ENCODE peak calls at places on chromosomes 4 and X, in nine cellular contexts. One of them, this sample, is unnamed. For H3K4me1, the result is how much of the 10 kb centered on the place peaks cover.

GRCh38 chr4:20639346-20639745 is 60.9 kb upstream of the PACRGL start:
- DNase-seq in IMR-90: no peak
- DNase-seq in psoas muscle: no peak
- DNase-seq in H9: no peak
- DNase-seq in tibial artery: no peak
- DNase-seq in left ventricle myocardium inferior: no peak
- DNase-seq in right cardiac atrium: no peak
- DNase-seq in kidney: no peak
- DNase-seq in aorta: no peak
- DNase-seq in this sample: no peak

GRCh38 chr4:145231906-145232700 is 51.7 kb upstream of the OTUD4 start:
- DNase-seq in IMR-90: peak
- DNase-seq in psoas muscle: no peak
- DNase-seq in H9: no peak
- DNase-seq in tibial artery: no peak
- DNase-seq in left ventricle myocardium inferior: no peak
- DNase-seq in right cardiac atrium: no peak
- DNase-seq in kidney: no peak
- DNase-seq in aorta: no peak
- DNase-seq in this sample: peak

GRCh38 chrX:7083468-7084396 is 63.8 kb upstream of the STS start:
- DNase-seq in IMR-90: peak
- DNase-seq in psoas muscle: no peak
- DNase-seq in H9: no peak
- DNase-seq in tibial artery: no peak
- DNase-seq in left ventricle myocardium inferior: no peak
- DNase-seq in right cardiac atrium: no peak
- DNase-seq in kidney: no peak
- DNase-seq in aorta: no peak
- DNase-seq in this sample: peak

GRCh38 chr4:99264927-99265326 is 25.9 kb downstream of the ADH1A start:
- DNase-seq in IMR-90: no peak
- DNase-seq in psoas muscle: no peak
- DNase-seq in H9: no peak
- DNase-seq in tibial artery: no peak
- DNase-seq in left ventricle myocardium inferior: no peak
- DNase-seq in right cardiac atrium: no peak
- DNase-seq in kidney: no peak
- DNase-seq in aorta: no peak
- DNase-seq in this sample: no peak

GRCh38 chr4:111283066-111283677 is 660.3 kb upstream of the PITX2 start:
- DNase-seq in IMR-90: peak
- DNase-seq in psoas muscle: peak
- DNase-seq in H9: peak
- DNase-seq in tibial artery: no peak
- DNase-seq in left ventricle myocardium inferior: peak
- DNase-seq in right cardiac atrium: peak
- DNase-seq in kidney: no peak
- DNase-seq in aorta: peak
- DNase-seq in this sample: peak

GRCh38 chr4:68180858-68181531 is 51.3 kb upstream of the TMPRSS11F start:
- DNase-seq in IMR-90: no peak
- DNase-seq in psoas muscle: no peak
- DNase-seq in H9: no peak
- DNase-seq in tibial artery: no peak
- DNase-seq in left ventricle myocardium inferior: no peak
- DNase-seq in right cardiac atrium: no peak
- DNase-seq in kidney: no peak
- DNase-seq in aorta: no peak
- DNase-seq in this sample: peak

GRCh38 chr4:39464886-39465501 is 6.1 kb downstream of the LIAS start:
- DNase-seq in IMR-90: peak
- DNase-seq in psoas muscle: no peak
- DNase-seq in H9: no peak
- DNase-seq in tibial artery: no peak
- DNase-seq in left ventricle myocardium inferior: no peak
- DNase-seq in right cardiac atrium: no peak
- DNase-seq in kidney: no peak
- DNase-seq in aorta: no peak
- DNase-seq in this sample: peak

GRCh38 chr4:41169256-41169655 is 45.1 kb downstream of the APBB2 start:
- DNase-seq in IMR-90: no peak
- DNase-seq in psoas muscle: no peak
- DNase-seq in H9: no peak
- DNase-seq in tibial artery: no peak
- DNase-seq in left ventricle myocardium inferior: no peak
- DNase-seq in right cardiac atrium: no peak
- DNase-seq in kidney: no peak
- DNase-seq in aorta: no peak
- DNase-seq in this sample: no peak

GRCh38 chrX:67546496-67547423 is 2.9 kb downstream of the AR start:
- DNase-seq in IMR-90: no peak
- DNase-seq in psoas muscle: peak
- DNase-seq in H9: peak
- DNase-seq in tibial artery: peak
- DNase-seq in left ventricle myocardium inferior: no peak
- DNase-seq in right cardiac atrium: no peak
- DNase-seq in kidney: peak
- DNase-seq in aorta: no peak
- DNase-seq in this sample: peak

DNA sequence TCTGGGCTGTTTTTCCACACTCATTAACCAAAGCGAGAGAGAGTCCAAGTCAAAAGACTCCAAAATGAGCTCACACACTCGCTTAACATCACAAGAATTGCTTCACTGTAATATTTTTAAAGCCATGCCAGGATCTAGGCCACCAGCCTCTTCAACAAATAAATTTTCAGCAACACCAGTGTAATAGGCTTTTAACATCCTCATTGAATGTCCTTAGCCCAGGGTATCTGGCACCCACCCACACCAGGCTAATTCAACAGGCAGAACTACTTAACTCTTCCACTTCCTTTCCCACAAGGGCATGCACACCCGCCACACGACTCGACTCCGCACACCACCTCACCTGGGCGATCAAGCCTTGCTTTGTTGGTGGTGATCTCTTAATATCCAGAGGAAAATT is 34.2 kb downstream of the FAT1 start:
- DNase-seq in IMR-90: no peak
- DNase-seq in psoas muscle: no peak
- DNase-seq in H9: no peak
- DNase-seq in tibial artery: no peak
- DNase-seq in left ventricle myocardium inferior: no peak
- DNase-seq in right cardiac atrium: peak
- DNase-seq in kidney: no peak
- DNase-seq in aorta: no peak
- DNase-seq in this sample: peak
- H3K4me1 ChIP-seq in IMR-90: under half
- H3K4me1 ChIP-seq in psoas muscle: under half
- H3K4me1 ChIP-seq in H9: under half
- H3K4me1 ChIP-seq in tibial artery: half or more
- H3K4me1 ChIP-seq in left ventricle myocardium inferior: half or more
- H3K4me1 ChIP-seq in right cardiac atrium: under half
- H3K4me1 ChIP-seq in kidney: under half
- H3K4me1 ChIP-seq in aorta: under half
- H3K4me1 ChIP-seq in this sample: half or more

GRCh38 chr4:122968227-122968812 is 45.9 kb upstream of the NUDT6 start:
- DNase-seq in IMR-90: peak
- DNase-seq in psoas muscle: no peak
- DNase-seq in H9: no peak
- DNase-seq in tibial artery: no peak
- DNase-seq in left ventricle myocardium inferior: no peak
- DNase-seq in right cardiac atrium: no peak
- DNase-seq in kidney: no peak
- DNase-seq in aorta: no peak
- DNase-seq in this sample: peak

GRCh38 chr4:122976111-122976510 is 53.7 kb upstream of the NUDT6 start:
- DNase-seq in IMR-90: no peak
- DNase-seq in psoas muscle: no peak
- DNase-seq in H9: no peak
- DNase-seq in tibial artery: no peak
- DNase-seq in left ventricle myocardium inferior: no peak
- DNase-seq in right cardiac atrium: no peak
- DNase-seq in kidney: no peak
- DNase-seq in aorta: no peak
- DNase-seq in this sample: no peak

GRCh38 chr4:122977103-122977502 is 54.7 kb upstream of the NUDT6 start:
- DNase-seq in IMR-90: no peak
- DNase-seq in psoas muscle: no peak
- DNase-seq in H9: no peak
- DNase-seq in tibial artery: no peak
- DNase-seq in left ventricle myocardium inferior: no peak
- DNase-seq in right cardiac atrium: no peak
- DNase-seq in kidney: no peak
- DNase-seq in aorta: no peak
- DNase-seq in this sample: no peak

GRCh38 chr4:122978109-122978508 is 55.7 kb upstream of the NUDT6 start:
- DNase-seq in IMR-90: no peak
- DNase-seq in psoas muscle: no peak
- DNase-seq in H9: no peak
- DNase-seq in tibial artery: no peak
- DNase-seq in left ventricle myocardium inferior: no peak
- DNase-seq in right cardiac atrium: no peak
- DNase-seq in kidney: no peak
- DNase-seq in aorta: no peak
- DNase-seq in this sample: no peak

GRCh38 chr4:122973465-122973864 is 51.1 kb upstream of the NUDT6 start:
- DNase-seq in IMR-90: no peak
- DNase-seq in psoas muscle: no peak
- DNase-seq in H9: no peak
- DNase-seq in tibial artery: no peak
- DNase-seq in left ventricle myocardium inferior: no peak
- DNase-seq in right cardiac atrium: no peak
- DNase-seq in kidney: no peak
- DNase-seq in aorta: no peak
- DNase-seq in this sample: no peak
- H3K4me1 ChIP-seq in IMR-90: under half
- H3K4me1 ChIP-seq in psoas muscle: under half
- H3K4me1 ChIP-seq in H9: under half
- H3K4me1 ChIP-seq in tibial artery: under half
- H3K4me1 ChIP-seq in left ventricle myocardium inferior: under half
- H3K4me1 ChIP-seq in right cardiac atrium: under half
- H3K4me1 ChIP-seq in kidney: under half
- H3K4me1 ChIP-seq in aorta: under half
- H3K4me1 ChIP-seq in this sample: under half

GRCh38 chrX:154802838-154803410 is 2.4 kb downstream of the MPP1 start:
- DNase-seq in IMR-90: no peak
- DNase-seq in psoas muscle: no peak
- DNase-seq in H9: no peak
- DNase-seq in tibial artery: no peak
- DNase-seq in left ventricle myocardium inferior: no peak
- DNase-seq in right cardiac atrium: no peak
- DNase-seq in kidney: no peak
- DNase-seq in aorta: no peak
- DNase-seq in this sample: no peak

GRCh38 chrX:154806837-154807501 is 1.7 kb upstream of the MPP1 start:
- DNase-seq in IMR-90: no peak
- DNase-seq in psoas muscle: no peak
- DNase-seq in H9: no peak
- DNase-seq in tibial artery: no peak
- DNase-seq in left ventricle myocardium inferior: no peak
- DNase-seq in right cardiac atrium: no peak
- DNase-seq in kidney: no peak
- DNase-seq in aorta: no peak
- DNase-seq in this sample: no peak

GRCh38 chrX:154805696-154806091 is 409 bp upstream of the MPP1 start:
- DNase-seq in IMR-90: peak
- DNase-seq in psoas muscle: no peak
- DNase-seq in H9: no peak
- DNase-seq in tibial artery: no peak
- DNase-seq in left ventricle myocardium inferior: no peak
- DNase-seq in right cardiac atrium: no peak
- DNase-seq in kidney: no peak
- DNase-seq in aorta: no peak
- DNase-seq in this sample: peak

GRCh38 chrX:154804957-154805695 is at the start of gene MPP1:
- DNase-seq in IMR-90: peak
- DNase-seq in psoas muscle: peak
- DNase-seq in H9: peak
- DNase-seq in tibial artery: peak
- DNase-seq in left ventricle myocardium inferior: peak
- DNase-seq in right cardiac atrium: peak
- DNase-seq in kidney: peak
- DNase-seq in aorta: peak
- DNase-seq in this sample: peak

GRCh38 chrX:154804564-154804956 is 725 bp downstream of the MPP1 start:
- DNase-seq in IMR-90: no peak
- DNase-seq in psoas muscle: no peak
- DNase-seq in H9: no peak
- DNase-seq in tibial artery: no peak
- DNase-seq in left ventricle myocardium inferior: no peak
- DNase-seq in right cardiac atrium: no peak
- DNase-seq in kidney: no peak
- DNase-seq in aorta: no peak
- DNase-seq in this sample: no peak
- H3K4me1 ChIP-seq in IMR-90: under half
- H3K4me1 ChIP-seq in psoas muscle: under half
- H3K4me1 ChIP-seq in H9: under half
- H3K4me1 ChIP-seq in tibial artery: under half
- H3K4me1 ChIP-seq in left ventricle myocardium inferior: under half
- H3K4me1 ChIP-seq in right cardiac atrium: under half
- H3K4me1 ChIP-seq in kidney: under half
- H3K4me1 ChIP-seq in aorta: under half
- H3K4me1 ChIP-seq in this sample: under half

GRCh38 chr4:65917486-65917885 is 247.2 kb upstream of the EPHA5 start:
- DNase-seq in IMR-90: no peak
- DNase-seq in psoas muscle: no peak
- DNase-seq in H9: no peak
- DNase-seq in tibial artery: no peak
- DNase-seq in left ventricle myocardium inferior: no peak
- DNase-seq in right cardiac atrium: no peak
- DNase-seq in kidney: no peak
- DNase-seq in aorta: no peak
- DNase-seq in this sample: no peak
- H3K4me1 ChIP-seq in IMR-90: under half
- H3K4me1 ChIP-seq in psoas muscle: under half
- H3K4me1 ChIP-seq in H9: under half
- H3K4me1 ChIP-seq in tibial artery: under half
- H3K4me1 ChIP-seq in left ventricle myocardium inferior: under half
- H3K4me1 ChIP-seq in right cardiac atrium: under half
- H3K4me1 ChIP-seq in kidney: under half
- H3K4me1 ChIP-seq in aorta: under half
- H3K4me1 ChIP-seq in this sample: under half

This sample was measured in GM23248.